ENCODE peak calls at places on chromosomes 5 and 9, in nine cellular contexts. O is sciatic nerve; X is esophagus squamous epithelium; S is CD8-positive, alpha-beta T cell; T is HT-29; I is nephron progenitor cell; H is HT1080; Z is upper lobe of right lung; V is NCI-H510A. G is an unnamed sample.

GRCh38 chr5:145825751-145826180 is 9.4 kb downstream of the PRELID2 start:
- DNase-seq in I (no peak), O (no peak), X (no peak), Z (no peak), H (peak; percentile 44), S (no peak), T (peak; percentile 65), V (peak; percentile 2), G (peak; percentile 49)

GRCh38 chr5:65874241-65874640 is 52.1 kb upstream of the ERBIN start:
- DNase-seq in H (peak; percentile 80), I (no peak), V (no peak), S (no peak), Z (no peak), X (no peak), T (no peak), O (no peak), G (no peak)

GRCh38 chr5:8410618-8411017 is 541.7 kb downstream of the MTRR start:
- DNase-seq in S (no peak), O (no peak), T (no peak), X (no peak), H (no peak), I (no peak), Z (no peak), V (no peak), G (no peak)

GRCh38 chr9:116087751-116088194 is 65.8 kb upstream of the PAPPA start:
- DNase-seq in X (no peak), O (no peak), S (no peak), T (no peak), H (peak; percentile 83), I (no peak), V (no peak), Z (no peak), G (peak; percentile 59)

GRCh38 chr5:140174472-140175366 is at the start of gene CYSTM1:
- DNase-seq in S (peak; percentile 94), I (peak; percentile 97), Z (peak; percentile 98), T (peak; percentile 99), H (peak; percentile 91), X (peak; percentile 82), O (peak; percentile 98), V (peak; percentile 88), G (peak; percentile 85)

GRCh38 chr5:101370240-101370639 is 467.2 kb upstream of the ST8SIA4 start:
- DNase-seq in O (no peak), S (no peak), I (peak; percentile 26), H (no peak), X (no peak), V (no peak), Z (no peak), T (no peak), G (no peak)

GRCh38 chr5:868599-869135 is 17.9 kb upstream of the ZDHHC11 start:
- DNase-seq in T (no peak), O (no peak), S (no peak), H (no peak), Z (no peak), X (no peak), V (no peak), I (no peak), G (no peak)

GRCh38 chr9:12770261-12770660 is 4.6 kb upstream of the LURAP1L start:
- DNase-seq in O (no peak), H (no peak), V (no peak), I (no peak), S (no peak), T (no peak), X (no peak), Z (no peak), G (no peak)

GRCh38 chr9:14096182-14096922 is 217.6 kb downstream of the NFIB start:
- DNase-seq in S (no peak), T (no peak), Z (no peak), V (peak; percentile 51), I (no peak), H (no peak), O (no peak), X (no peak), G (peak; percentile 63)

GRCh38 chr9:89619019-89619418 is 14.2 kb downstream of the GADD45G start:
- DNase-seq in H (no peak), T (no peak), Z (no peak), V (no peak), X (no peak), O (no peak), S (no peak), I (no peak), G (no peak)

GRCh38 chr5:174355208-174355612 is 309.7 kb downstream of the NSG2 start:
- DNase-seq in I (no peak), H (peak; percentile 83), S (no peak), V (no peak), T (peak; percentile 15), O (no peak), Z (no peak), X (no peak), G (peak; percentile 89)

GRCh38 chr5:68007446-68007845 is 208.1 kb upstream of the PIK3R1 start:
- DNase-seq in V (no peak), I (no peak), T (no peak), S (no peak), O (no peak), H (peak; percentile 7), Z (peak; percentile 68), X (no peak), G (peak; percentile 39)

GRCh38 chr5:89917112-89917511 is 492.4 kb downstream of the CETN3 start:
- DNase-seq in H (no peak), V (no peak), X (no peak), I (no peak), S (no peak), Z (no peak), T (no peak), O (no peak), G (no peak)

GRCh38 chr5:150022163-150022540 is 21.6 kb downstream of the HMGXB3 start:
- DNase-seq in T (peak; percentile 74), V (no peak), I (no peak), S (no peak), O (no peak), X (no peak), H (peak; percentile 91), Z (no peak), G (peak; percentile 97)

GRCh38 chr5:10801931-10802674 is 41.1 kb upstream of the DAP start:
- DNase-seq in T (peak; percentile 35), Z (no peak), I (no peak), H (peak; percentile 27), O (no peak), S (no peak), V (no peak), X (no peak), G (peak; percentile 24)

GRCh38 chr5:102807878-102808502 is 52.9 kb downstream of the PAM start:
- DNase-seq in I (no peak), T (peak; percentile 23), S (no peak), O (no peak), V (peak; percentile 23), X (no peak), Z (no peak), H (peak; percentile 79), G (peak; percentile 9)

GRCh38 chr9:116284518-116284917 is 130.9 kb downstream of the PAPPA start:
- DNase-seq in I (no peak), Z (no peak), H (no peak), T (no peak), O (no peak), V (no peak), S (no peak), X (no peak), G (no peak)

GRCh38 chr5:82777106-82777505 is 300.1 kb downstream of the TMEM167A start:
- DNase-seq in I (no peak), V (no peak), X (no peak), T (no peak), O (no peak), S (no peak), H (no peak), Z (no peak), G (peak; percentile 15)

GRCh38 chr9:108217601-108218190 is 638.1 kb downstream of the ACTL7B start:
- DNase-seq in T (no peak), V (no peak), O (no peak), X (no peak), H (no peak), Z (no peak), S (no peak), I (peak; percentile 3), G (no peak)

GRCh38 chr9:93814561-93814960 is 140.6 kb downstream of the BARX1 start:
- DNase-seq in H (no peak), S (no peak), X (no peak), T (no peak), Z (peak; percentile 53), O (no peak), V (peak; percentile 59), I (no peak), G (no peak)

GRCh38 chr9:112166176-112167140 is 8.6 kb downstream of the SUSD1 start:
- DNase-seq in T (peak; percentile 80), S (no peak), I (no peak), V (no peak), H (peak; percentile 63), X (no peak), O (peak; percentile 65), Z (no peak), G (peak; percentile 78)

GRCh38 chr5:139445325-139446170 is 6.2 kb upstream of the DNAJC18 start:
- DNase-seq in V (no peak), S (no peak), Z (peak; percentile 30), O (peak; percentile 19), H (no peak), X (no peak), I (no peak), T (no peak), G (no peak)

GRCh38 chr9:28289732-28290131 is 716.5 kb upstream of the C9orf72 start:
- DNase-seq in X (no peak), I (no peak), O (no peak), T (no peak), H (no peak), Z (no peak), S (no peak), V (no peak), G (no peak)

G was measured in RPMI7951.